ENCODE peak calls at places on chromosomes 13 and 19, in nine cellular contexts. G is keratinocyte, H is AG04450, K is neural progenitor cell, P is lower lobe of right lung, Y is heart right ventricle, C is upper lobe of right lung, N is thoracic aorta, F is fibroblast of lung. M is an unnamed sample.

GRCh38 chr13:98523455-98524102 is 53.3 kb downstream of the STK24 start:
- DNase-seq in F (no peak), C (peak), G (no peak), Y (no peak), P (no peak), N (no peak), H (no peak), K (no peak), M (no peak)

GRCh38 chr19:31145021-31145420 is 204.2 kb downstream of the TSHZ3 start:
- DNase-seq in N (no peak), K (no peak), P (no peak), F (no peak), C (no peak), Y (no peak), G (no peak), H (no peak), M (no peak)

GRCh38 chr19:31167695-31168094 is 181.5 kb downstream of the TSHZ3 start:
- DNase-seq in C (no peak), G (no peak), N (no peak), Y (no peak), P (no peak), K (no peak), F (no peak), H (no peak), M (no peak)

GRCh38 chr13:32381539-32381938 is 46.4 kb downstream of the N4BP2L1 start:
- DNase-seq in P (no peak), N (no peak), G (no peak), F (peak), C (no peak), Y (peak), H (no peak), K (peak), M (no peak)

GRCh38 chr13:77859450-77859849 is 59.2 kb downstream of the EDNRB start:
- DNase-seq in G (no peak), Y (peak), F (peak), P (no peak), N (no peak), H (peak), K (no peak), C (no peak), M (no peak)

GRCh38 chr13:94708031-94708571 is 4.2 kb downstream of the SOX21 start:
- DNase-seq in Y (no peak), P (no peak), G (no peak), K (peak), N (no peak), H (no peak), C (no peak), F (no peak), M (no peak)

GRCh38 chr13:75495938-75496337 is 14.0 kb upstream of the TBC1D4 start:
- DNase-seq in C (no peak), F (peak), P (no peak), K (no peak), Y (no peak), N (no peak), G (no peak), H (peak), M (no peak)

GRCh38 chr19:3760871-3761361 is 576 bp downstream of the APBA3 start:
- DNase-seq in H (no peak), P (no peak), K (no peak), Y (peak), N (no peak), G (no peak), F (peak), C (no peak), M (no peak)

GRCh38 chr13:99313473-99313872 is 6.3 kb upstream of the GPR183 start:
- DNase-seq in N (no peak), G (no peak), H (no peak), K (peak), P (no peak), Y (no peak), C (no peak), F (no peak), M (no peak)

GRCh38 chr13:113366031-113366588 is 2.2 kb upstream of the GRTP1 start:
- DNase-seq in G (no peak), K (no peak), F (no peak), C (no peak), P (no peak), N (no peak), H (no peak), Y (no peak), M (no peak)

GRCh38 chr19:3358919-3359849 is 7.2 kb upstream of the NFIC start:
- DNase-seq in H (no peak), G (no peak), F (peak), N (no peak), C (peak), K (peak), P (peak), Y (peak), M (no peak)

GRCh38 chr19:7985481-7985911 is 19.9 kb downstream of the ELAVL1 start:
- DNase-seq in C (no peak), P (peak), Y (no peak), G (no peak), K (no peak), F (no peak), H (no peak), N (no peak), M (no peak)

GRCh38 chr19:41352609-41353465 is 885 bp downstream of the TGFB1 start:
- DNase-seq in K (peak), G (no peak), F (peak), H (no peak), Y (peak), N (no peak), P (peak), C (peak), M (peak)

GRCh38 chr13:47005761-47006414 is 109.0 kb upstream of the HTR2A start:
- DNase-seq in G (no peak), Y (no peak), C (no peak), H (no peak), F (no peak), P (no peak), K (no peak), N (no peak), M (no peak)

GRCh38 chr13:47000166-47000565 is 103.3 kb upstream of the HTR2A start:
- DNase-seq in C (no peak), H (no peak), Y (no peak), F (peak), K (no peak), P (no peak), G (no peak), N (no peak), M (no peak)

GRCh38 chr13:47008318-47008717 is 111.5 kb upstream of the HTR2A start:
- DNase-seq in N (no peak), F (no peak), K (no peak), C (no peak), Y (no peak), P (no peak), H (no peak), G (no peak), M (no peak)

GRCh38 chr13:47004552-47004951 is 107.7 kb upstream of the HTR2A start:
- DNase-seq in N (no peak), F (no peak), H (no peak), C (no peak), G (peak), P (no peak), K (no peak), Y (no peak), M (no peak)

DNA sequence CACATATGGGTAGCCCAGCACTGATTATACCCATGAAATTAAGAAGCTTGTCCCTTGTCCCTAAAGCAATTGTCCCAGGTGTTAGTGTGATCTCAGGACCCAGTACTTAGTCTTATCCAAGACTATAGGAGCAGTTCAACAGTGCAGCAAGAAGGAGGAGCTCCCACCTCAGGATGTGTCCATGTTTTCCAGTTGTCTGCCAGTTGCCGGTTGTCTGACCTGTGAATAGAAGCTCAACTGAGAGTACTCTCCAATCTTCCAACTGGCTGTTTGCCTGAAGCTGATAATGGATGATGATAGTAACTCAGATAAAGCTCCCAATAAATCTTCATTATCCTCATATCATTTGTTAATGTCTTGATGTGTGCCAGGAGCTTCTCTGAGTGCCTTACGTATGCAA is 107.2 kb upstream of the HTR2A start:
- DNase-seq in F (no peak), C (no peak), Y (no peak), H (no peak), K (peak), N (no peak), P (no peak), G (no peak), M (no peak)
- TF ChIP-seq CTCF in F (no peak), C (no peak), Y (no peak), H (peak), K (peak), N (no peak), P (no peak), G (peak), M (no peak)

GRCh38 chr19:56109216-56109615 is 11.9 kb downstream of the ZNF787 start:
- DNase-seq in K (no peak), C (no peak), Y (no peak), N (no peak), H (no peak), F (no peak), G (no peak), P (no peak), M (no peak)
- H3K27ac ChIP-seq in K (no peak), C (peak), Y (peak), N (no peak), H (no peak), F (no peak), G (no peak), P (peak), M (peak)

GRCh38 chr13:27770809-27771208 is 21.5 kb upstream of the GSX1 start:
- DNase-seq in G (peak), F (peak), C (no peak), N (no peak), K (peak), H (no peak), Y (no peak), P (no peak), M (peak)
- TF ChIP-seq CTCF in G (peak), F (peak), C (peak), N (no peak), K (peak), H (peak), Y (peak), P (peak), M (peak)

DNA sequence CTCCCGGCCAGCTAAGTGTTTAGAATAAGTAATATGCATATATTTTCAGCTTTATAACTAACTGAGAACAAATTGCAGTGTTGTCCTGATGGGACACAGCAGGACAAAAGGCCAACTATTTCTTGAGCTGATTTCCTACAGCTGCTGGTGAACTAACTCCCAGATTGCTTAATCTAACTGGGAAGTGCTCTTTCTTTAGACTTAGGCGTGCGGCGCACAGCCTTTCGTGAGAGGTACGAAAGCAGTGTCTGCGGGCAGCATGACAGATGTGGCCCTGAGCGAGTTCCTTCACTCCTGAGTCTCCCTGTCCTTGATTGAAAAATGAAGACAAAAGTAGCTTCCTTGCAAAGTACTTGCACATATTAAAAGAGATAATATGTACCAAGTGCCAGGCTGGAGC is 47.3 kb upstream of the NPAS1 start:
- DNase-seq in H (no peak), C (no peak), K (no peak), N (no peak), G (no peak), F (peak), P (no peak), Y (no peak), M (no peak)
- H3K27ac ChIP-seq in H (no peak), C (no peak), K (peak), N (no peak), G (no peak), F (no peak), P (no peak), Y (peak), M (peak)

DNA sequence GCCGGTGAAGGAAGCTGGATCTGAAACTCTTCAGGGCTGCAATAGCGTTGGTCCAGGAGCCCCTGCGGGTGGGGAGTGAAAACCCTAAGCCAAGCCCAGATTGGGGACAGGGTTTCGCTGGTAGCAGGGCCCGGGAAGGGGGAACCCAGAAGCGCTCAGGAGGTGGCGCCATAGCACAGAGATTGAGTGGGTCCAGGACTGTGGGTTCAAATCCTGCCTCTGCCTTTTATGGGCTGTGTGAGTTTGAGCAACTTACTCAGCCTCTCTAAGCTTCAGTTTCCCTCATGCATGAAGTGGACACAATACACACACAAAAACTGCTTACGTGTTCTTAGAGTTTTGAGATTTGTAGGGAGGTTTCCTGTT is 8.3 kb upstream of the SYCN start:
- DNase-seq in Y (no peak), G (no peak), H (no peak), F (peak), C (peak), N (no peak), P (peak), K (peak), M (no peak)
- TF ChIP-seq CTCF in Y (no peak), G (peak), H (peak), F (peak), C (peak), N (no peak), P (peak), K (peak), M (no peak)

GRCh38 chr19:46927106-46927505 is 66.3 kb downstream of the ARHGAP35 start:
- DNase-seq in N (no peak), K (no peak), Y (no peak), C (no peak), P (no peak), F (no peak), H (no peak), G (peak), M (peak)
- H3K27ac ChIP-seq in N (peak), K (no peak), Y (peak), C (no peak), P (no peak), F (no peak), H (no peak), G (peak), M (no peak)

DNA sequence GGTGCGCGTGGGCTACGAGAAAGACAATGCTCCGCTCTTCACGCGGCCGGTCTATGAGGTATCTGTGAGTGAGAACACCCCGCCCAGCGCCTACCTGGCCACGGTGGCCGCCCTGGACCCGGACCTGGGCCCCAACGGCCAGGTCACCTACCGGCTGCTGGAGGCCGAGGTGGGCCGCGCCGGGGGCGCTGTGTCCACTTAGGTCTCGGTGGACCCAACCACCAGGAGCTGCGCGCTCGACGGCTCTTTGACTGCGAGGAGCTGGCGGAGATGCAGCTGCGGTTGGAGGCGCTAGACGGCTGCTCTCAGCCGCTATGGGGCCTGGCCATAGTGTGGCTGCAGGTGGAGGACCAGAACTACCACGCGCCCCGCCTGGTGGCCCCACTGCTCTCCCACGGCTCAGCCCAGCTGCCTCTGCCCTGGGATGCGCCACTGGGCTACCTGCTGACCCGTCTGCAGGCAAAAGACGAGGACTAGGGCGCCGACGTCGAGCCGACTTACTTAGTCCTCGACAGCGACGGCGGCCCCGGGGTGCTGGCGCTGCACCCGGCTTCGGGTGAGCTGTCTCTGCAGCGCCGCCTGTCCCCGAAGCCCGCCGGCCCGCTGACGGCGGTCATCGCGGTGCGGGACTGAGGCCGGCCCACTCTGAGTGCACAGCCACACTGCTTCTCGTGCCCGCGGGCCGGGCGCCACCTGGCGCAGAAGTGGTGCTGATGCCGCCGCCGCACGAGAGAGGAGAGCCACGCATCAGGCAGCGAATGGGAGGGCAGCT is 173.0 kb downstream of the OLFM4 start:
- DNase-seq in Y (no peak), G (no peak), F (no peak), K (peak), N (no peak), P (peak), C (peak), H (no peak), M (peak)
- TF ChIP-seq CTCF in Y (no peak), G (peak), F (no peak), K (peak), N (no peak), P (no peak), C (no peak), H (no peak), M (peak)

GRCh38 chr19:47826800-47827199 is 5.1 kb downstream of the CRX start:
- DNase-seq in F (no peak), H (no peak), C (no peak), K (no peak), G (no peak), Y (no peak), N (no peak), P (no peak), M (no peak)
- H3K27ac ChIP-seq in F (no peak), H (no peak), C (no peak), K (no peak), G (no peak), Y (no peak), N (no peak), P (no peak), M (no peak)

M was measured in RWPE1.